ENCODE peak calls at places on chromosomes 16 and 17, in four cellular contexts. I is mammary epithelial cell, J is SK-N-SH, L is GM12878. P is an unnamed sample.

GRCh38 chr16:81515281-81515680 is 70.7 kb downstream of the CMIP start:
- DNase-seq in I (no peak), L (no peak), J (no peak), P (no peak)

GRCh38 chr16:66058181-66058580 is 308.3 kb upstream of the CDH5 start:
- DNase-seq in I (no peak), J (no peak), L (no peak), P (no peak)

GRCh38 chr16:81838794-81839193 is 59.7 kb downstream of the PLCG2 start:
- DNase-seq in L (peak; percentile 57), I (peak; percentile 6), J (no peak), P (no peak)

GRCh38 chr17:53449324-53449723 is 373.4 kb upstream of the KIF2B start:
- DNase-seq in J (no peak), I (no peak), L (no peak), P (no peak)

GRCh38 chr17:71460943-71461342 is 659.9 kb upstream of the SOX9 start:
- DNase-seq in I (no peak), J (no peak), L (no peak), P (peak; percentile 26)

GRCh38 chr16:47904691-47905090 is 251.1 kb downstream of the ABCC12 start:
- DNase-seq in L (no peak), I (no peak), J (no peak), P (no peak)

GRCh38 chr17:19374136-19374535 is 4.2 kb upstream of the MAPK7 start:
- DNase-seq in J (no peak), I (no peak), L (no peak), P (no peak)

GRCh38 chr16:49788936-49789335 is 67.0 kb downstream of the ZNF423 start:
- DNase-seq in L (no peak), J (no peak), I (no peak), P (no peak)

DNA sequence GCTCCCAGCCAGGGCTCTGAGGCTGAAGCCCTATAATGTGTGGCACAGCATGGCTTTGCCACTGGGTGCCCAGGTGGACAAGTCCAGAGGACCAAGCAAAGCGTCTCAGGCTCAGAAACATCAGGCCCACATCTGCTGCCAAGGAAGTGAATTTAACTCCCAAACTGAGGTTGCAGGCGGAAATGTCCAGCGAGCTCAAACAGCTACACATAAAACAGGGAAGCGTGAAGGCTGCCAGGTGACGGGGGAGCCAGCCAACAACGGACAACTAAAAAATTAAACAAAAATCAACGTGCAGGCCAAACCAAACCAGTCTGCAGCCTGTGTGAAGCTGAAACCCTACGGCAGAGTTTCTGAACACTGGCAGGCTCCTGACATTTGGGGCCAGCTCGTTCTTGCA is 2.5 kb downstream of the TK1 start:
- DNase-seq in J (no peak), I (no peak), L (no peak), P (no peak)
- H3K79me2 ChIP-seq in J (peaks cover 46% of the 10 kb centered on the region), I (peaks cover 31% of the 10 kb centered on the region), L (peaks cover 35% of the 10 kb centered on the region), P (peaks cover 73% of the 10 kb centered on the region)

GRCh38 chr17:48594412-48595106 is 980 bp upstream of the HOXB5 start:
- DNase-seq in I (no peak), L (no peak), J (no peak), P (no peak)
- H3K4me1 ChIP-seq in I (peaks cover 32% of the 10 kb centered on the region), L (peaks cover 10% of the 10 kb centered on the region), J (peaks cover 4% of the 10 kb centered on the region), P (no peaks in the 10 kb centered on the region)

DNA sequence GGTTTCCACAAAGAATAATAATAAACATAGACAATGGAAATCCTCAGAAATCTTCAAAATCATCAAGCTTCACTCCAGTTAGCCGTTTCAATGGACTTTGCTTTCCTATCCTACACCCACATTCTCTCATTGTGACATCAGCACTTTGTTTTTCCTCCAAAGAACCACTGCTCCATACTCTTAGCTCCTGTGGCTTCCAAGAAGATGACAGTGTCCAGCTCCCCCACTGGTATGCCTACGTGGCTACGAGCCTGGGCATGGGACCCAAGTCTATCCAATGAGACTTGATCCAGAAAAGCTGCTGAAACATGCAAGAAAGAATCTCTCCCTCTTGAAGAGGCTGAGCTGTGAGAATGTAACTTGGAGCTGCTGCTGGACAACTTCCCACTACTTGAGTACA is 9.5 kb downstream of the TOX3 start:
- DNase-seq in L (no peak), I (no peak), J (no peak), P (no peak)
- H3K79me2 ChIP-seq in L (no peaks in the 10 kb centered on the region), I (no peaks in the 10 kb centered on the region), J (no peaks in the 10 kb centered on the region), P (no peaks in the 10 kb centered on the region)

GRCh38 chr17:42677921-42678781 is 1.4 kb upstream of the PLEKHH3 start:
- DNase-seq in I (peak; percentile 83), L (no peak), J (peak; percentile 90), P (peak; percentile 86)
- H3K4me1 ChIP-seq in I (peaks cover 62% of the 10 kb centered on the region), L (peaks cover 19% of the 10 kb centered on the region), J (peaks cover 15% of the 10 kb centered on the region), P (peaks cover 63% of the 10 kb centered on the region)

GRCh38 chr17:58410714-58411407 is 6.5 kb downstream of the RNF43 start:
- DNase-seq in J (no peak), L (no peak), I (no peak), P (no peak)
- H3K79me2 ChIP-seq in J (no peaks in the 10 kb centered on the region), L (peaks cover 78% of the 10 kb centered on the region), I (peaks cover 87% of the 10 kb centered on the region), P (no peaks in the 10 kb centered on the region)

DNA sequence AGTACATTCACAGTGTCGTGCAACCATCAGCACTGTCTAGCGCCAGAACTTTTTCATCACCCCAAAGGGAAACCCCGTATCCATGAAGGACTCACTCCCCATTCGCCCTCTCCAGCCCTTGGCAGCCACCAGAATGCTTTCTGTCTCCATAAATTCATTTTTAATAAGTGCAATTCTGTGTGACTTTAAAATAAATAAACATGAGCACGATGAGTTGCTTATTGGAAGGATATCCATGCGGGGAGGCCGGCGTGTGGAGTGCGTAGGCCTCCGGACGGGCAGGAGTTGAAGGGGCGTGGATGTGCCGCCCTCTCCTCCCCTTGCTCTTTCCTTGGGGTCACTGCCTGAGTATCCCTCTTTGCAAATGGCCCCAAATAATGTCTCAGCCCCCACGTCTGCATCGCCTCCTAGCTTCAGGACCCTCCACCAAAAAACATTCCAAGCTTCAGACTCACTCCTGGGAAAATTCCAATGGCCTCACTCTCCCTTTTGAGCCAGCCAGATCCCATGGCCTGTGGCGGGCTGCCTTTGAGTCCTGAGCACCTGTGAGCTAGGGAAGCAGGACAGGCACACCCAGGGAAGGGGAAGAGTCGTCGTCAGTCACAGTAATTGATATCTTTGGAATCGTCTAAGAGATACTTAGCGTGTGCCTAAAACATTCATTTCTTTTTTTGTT is 306.3 kb downstream of the SEC14L1 start:
- DNase-seq in I (no peak), J (no peak), L (no peak), P (no peak)
- H3K4me1 ChIP-seq in I (peaks cover 46% of the 10 kb centered on the region), J (peaks cover 17% of the 10 kb centered on the region), L (peaks cover 74% of the 10 kb centered on the region), P (peaks cover 89% of the 10 kb centered on the region)

GRCh38 chr16:23048164-23048563 is 101.1 kb downstream of the USP31 start:
- DNase-seq in L (no peak), J (no peak), I (no peak), P (no peak)

GRCh38 chr16:23039118-23039517 is 110.1 kb downstream of the USP31 start:
- DNase-seq in J (no peak), L (no peak), I (no peak), P (no peak)

DNA sequence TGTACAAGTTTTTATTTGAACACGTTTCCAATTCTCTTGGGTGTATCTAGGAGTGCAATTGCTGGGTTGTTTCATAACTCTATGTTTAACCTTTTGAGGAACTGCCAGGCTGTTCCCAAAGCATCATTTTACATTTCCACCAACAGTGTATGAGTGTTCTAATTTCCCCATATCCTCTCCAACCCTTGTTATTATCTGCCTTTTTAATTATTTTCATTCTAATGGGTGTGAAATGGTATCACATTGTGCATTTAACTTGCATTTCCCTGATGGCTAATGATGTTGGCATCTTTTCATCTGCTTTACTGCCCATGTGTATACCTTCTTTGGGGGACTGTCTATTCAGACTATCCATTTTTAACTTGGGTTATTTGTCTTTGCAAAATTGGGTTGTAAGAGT is 104.2 kb downstream of the USP31 start:
- DNase-seq in J (no peak), I (no peak), L (no peak), P (no peak)
- H3K79me2 ChIP-seq in J (no peaks in the 10 kb centered on the region), I (no peaks in the 10 kb centered on the region), L (no peaks in the 10 kb centered on the region), P (no peaks in the 10 kb centered on the region)

DNA sequence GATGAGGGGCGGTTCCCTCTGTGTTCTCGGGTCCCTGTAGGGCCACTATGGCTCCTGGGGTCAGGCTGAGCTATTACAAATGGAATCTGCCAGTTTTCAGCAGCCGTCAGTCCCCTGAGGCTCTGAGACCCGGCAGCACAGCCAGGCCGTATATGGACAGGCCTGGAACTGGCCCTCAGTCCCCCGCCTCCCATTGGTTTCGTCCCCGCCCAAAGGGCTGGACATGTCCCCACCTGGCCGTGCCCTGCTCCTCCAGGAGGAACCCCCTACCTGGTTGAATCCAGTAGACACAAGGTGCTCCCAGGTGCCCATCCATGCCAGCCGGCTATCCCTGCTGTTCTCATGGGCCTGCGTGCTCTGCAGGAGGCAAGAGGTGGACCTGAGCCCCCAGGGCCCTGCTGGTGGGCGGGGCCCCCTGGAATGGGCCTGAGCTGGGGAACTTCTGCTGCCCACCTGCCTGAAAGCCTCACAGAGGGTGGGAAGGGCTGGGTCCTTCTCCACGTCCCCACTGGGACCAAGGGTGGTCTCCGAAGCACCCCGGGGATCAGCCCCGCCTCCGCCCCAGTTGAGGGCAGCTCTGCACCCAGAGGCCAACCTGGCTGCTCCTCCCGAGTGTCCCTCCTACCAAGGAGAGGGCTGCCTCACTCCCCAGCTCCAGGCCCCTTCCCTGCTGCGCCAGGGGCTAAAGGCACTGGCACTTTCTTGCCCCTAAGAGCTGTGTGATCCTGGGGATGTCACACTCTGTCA is 16.8 kb downstream of the VASN start:
- DNase-seq in J (no peak), L (no peak), I (no peak), P (no peak)
- H3K4me1 ChIP-seq in J (peaks cover 50% of the 10 kb centered on the region), L (no peaks in the 10 kb centered on the region), I (peaks cover 28% of the 10 kb centered on the region), P (no peaks in the 10 kb centered on the region)

P was measured in DND-41.